ENCODE peak calls at places on chromosomes 6 and 20, in five cellular contexts. One of them, this sample, is unnamed.

GRCh38 chr6:52507557-52508260 is 69.2 kb downstream of the TRAM2 start:
- DNase-seq in upper lobe of left lung: no peak
- DNase-seq in bronchial epithelial cell: peak; percentile 54
- DNase-seq in GM23338: no peak
- DNase-seq in heart right ventricle: no peak
- DNase-seq in this sample: no peak

GRCh38 chr6:31498748-31499147 is 803 bp downstream of the MICB start:
- DNase-seq in bronchial epithelial cell: no peak
- DNase-seq in heart right ventricle: no peak
- DNase-seq in upper lobe of left lung: peak; percentile 75
- DNase-seq in GM23338: peak; percentile 72
- DNase-seq in this sample: no peak

GRCh38 chr20:63058696-63059335 is 52.1 kb upstream of the BHLHE23 start:
- DNase-seq in bronchial epithelial cell: no peak
- DNase-seq in upper lobe of left lung: no peak
- DNase-seq in GM23338: no peak
- DNase-seq in heart right ventricle: peak; percentile 5
- DNase-seq in this sample: no peak

GRCh38 chr20:24350923-24351368 is 118.5 kb upstream of the SYNDIG1 start:
- DNase-seq in bronchial epithelial cell: no peak
- DNase-seq in upper lobe of left lung: no peak
- DNase-seq in heart right ventricle: no peak
- DNase-seq in GM23338: no peak
- DNase-seq in this sample: no peak

GRCh38 chr6:54366647-54367327 is 58.5 kb downstream of the TINAG start:
- DNase-seq in GM23338: no peak
- DNase-seq in upper lobe of left lung: no peak
- DNase-seq in heart right ventricle: no peak
- DNase-seq in bronchial epithelial cell: peak; percentile 72
- DNase-seq in this sample: no peak

GRCh38 chr20:20457392-20458126 is 89.7 kb downstream of the INSM1 start:
- DNase-seq in bronchial epithelial cell: no peak
- DNase-seq in heart right ventricle: no peak
- DNase-seq in upper lobe of left lung: no peak
- DNase-seq in GM23338: no peak
- DNase-seq in this sample: no peak

GRCh38 chr6:161542581-161542980 is 268.7 kb upstream of the AGPAT4 start:
- DNase-seq in heart right ventricle: no peak
- DNase-seq in bronchial epithelial cell: no peak
- DNase-seq in GM23338: no peak
- DNase-seq in upper lobe of left lung: no peak
- DNase-seq in this sample: no peak

GRCh38 chr6:26022166-26022510 is 59.5 kb downstream of the TRIM38 start:
- DNase-seq in bronchial epithelial cell: peak; percentile 69
- DNase-seq in heart right ventricle: no peak
- DNase-seq in GM23338: peak; percentile 67
- DNase-seq in upper lobe of left lung: no peak
- DNase-seq in this sample: no peak

GRCh38 chr20:40331699-40332098 is 357.3 kb downstream of the MAFB start:
- DNase-seq in heart right ventricle: no peak
- DNase-seq in upper lobe of left lung: no peak
- DNase-seq in GM23338: no peak
- DNase-seq in bronchial epithelial cell: no peak
- DNase-seq in this sample: no peak

GRCh38 chr6:11536795-11537194 is 754 bp upstream of the TMEM170B start:
- DNase-seq in heart right ventricle: no peak
- DNase-seq in upper lobe of left lung: no peak
- DNase-seq in bronchial epithelial cell: no peak
- DNase-seq in GM23338: peak; percentile 74
- DNase-seq in this sample: no peak

GRCh38 chr20:997486-997885 is 4.6 kb downstream of the RSPO4 start:
- DNase-seq in upper lobe of left lung: no peak
- DNase-seq in heart right ventricle: no peak
- DNase-seq in bronchial epithelial cell: no peak
- DNase-seq in GM23338: no peak
- DNase-seq in this sample: no peak

GRCh38 chr6:67952121-67952520 is 683.0 kb upstream of the ADGRB3 start:
- DNase-seq in upper lobe of left lung: no peak
- DNase-seq in heart right ventricle: no peak
- DNase-seq in bronchial epithelial cell: peak; percentile 4
- DNase-seq in GM23338: no peak
- DNase-seq in this sample: no peak
- TF ChIP-seq CTCF in upper lobe of left lung: no peak
- TF ChIP-seq CTCF in heart right ventricle: no peak
- TF ChIP-seq CTCF in bronchial epithelial cell: no peak
- TF ChIP-seq CTCF in GM23338: no peak
- TF ChIP-seq CTCF in this sample: no peak

GRCh38 chr6:6503186-6503585 is 85.3 kb upstream of the LY86 start:
- DNase-seq in upper lobe of left lung: no peak
- DNase-seq in bronchial epithelial cell: no peak
- DNase-seq in GM23338: no peak
- DNase-seq in heart right ventricle: no peak
- DNase-seq in this sample: no peak

GRCh38 chr6:6508603-6509002 is 79.9 kb upstream of the LY86 start:
- DNase-seq in bronchial epithelial cell: no peak
- DNase-seq in GM23338: no peak
- DNase-seq in heart right ventricle: no peak
- DNase-seq in upper lobe of left lung: no peak
- DNase-seq in this sample: no peak

GRCh38 chr6:6509304-6509703 is 79.2 kb upstream of the LY86 start:
- DNase-seq in GM23338: no peak
- DNase-seq in upper lobe of left lung: no peak
- DNase-seq in heart right ventricle: no peak
- DNase-seq in bronchial epithelial cell: no peak
- DNase-seq in this sample: no peak

DNA sequence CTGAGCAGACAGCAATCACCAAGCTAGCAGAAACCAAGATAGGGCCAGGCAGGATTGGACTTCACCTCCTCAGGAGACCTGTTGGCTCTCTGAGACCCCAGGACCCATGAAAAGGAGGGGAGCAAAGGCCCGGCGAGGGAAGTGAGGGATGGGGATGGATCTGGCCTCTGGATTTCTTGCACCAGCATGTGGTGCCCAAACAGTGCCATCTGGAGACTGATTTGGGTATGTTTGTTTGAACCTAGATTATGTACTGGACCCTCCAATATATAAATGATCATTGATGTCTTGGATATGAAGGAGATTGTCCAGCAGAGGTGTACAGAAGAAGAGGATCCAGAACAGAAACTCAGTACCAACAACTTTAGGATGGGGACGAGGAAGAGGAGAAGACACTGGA is 83.4 kb upstream of the LY86 start:
- DNase-seq in GM23338: no peak
- DNase-seq in upper lobe of left lung: no peak
- DNase-seq in bronchial epithelial cell: peak; percentile 17
- DNase-seq in heart right ventricle: no peak
- DNase-seq in this sample: no peak
- TF ChIP-seq CTCF in GM23338: peak; percentile 33
- TF ChIP-seq CTCF in upper lobe of left lung: no peak
- TF ChIP-seq CTCF in bronchial epithelial cell: peak; percentile 31
- TF ChIP-seq CTCF in heart right ventricle: no peak
- TF ChIP-seq CTCF in this sample: no peak

GRCh38 chr20:56861590-56861989 is 232.5 kb downstream of the TFAP2C start:
- DNase-seq in bronchial epithelial cell: no peak
- DNase-seq in upper lobe of left lung: no peak
- DNase-seq in heart right ventricle: no peak
- DNase-seq in GM23338: peak; percentile 20
- DNase-seq in this sample: no peak

GRCh38 chr20:56855693-56856092 is 226.6 kb downstream of the TFAP2C start:
- DNase-seq in GM23338: no peak
- DNase-seq in heart right ventricle: no peak
- DNase-seq in upper lobe of left lung: no peak
- DNase-seq in bronchial epithelial cell: no peak
- DNase-seq in this sample: no peak

GRCh38 chr20:56859039-56859750 is 230.1 kb downstream of the TFAP2C start:
- DNase-seq in upper lobe of left lung: no peak
- DNase-seq in bronchial epithelial cell: no peak
- DNase-seq in heart right ventricle: no peak
- DNase-seq in GM23338: no peak
- DNase-seq in this sample: no peak

GRCh38 chr20:56860413-56860812 is 231.3 kb downstream of the TFAP2C start:
- DNase-seq in upper lobe of left lung: no peak
- DNase-seq in heart right ventricle: no peak
- DNase-seq in GM23338: no peak
- DNase-seq in bronchial epithelial cell: no peak
- DNase-seq in this sample: no peak

GRCh38 chr20:56859751-56860366 is 230.8 kb downstream of the TFAP2C start:
- DNase-seq in heart right ventricle: no peak
- DNase-seq in upper lobe of left lung: peak; percentile 38
- DNase-seq in bronchial epithelial cell: no peak
- DNase-seq in GM23338: peak; percentile 55
- DNase-seq in this sample: no peak
- TF ChIP-seq CTCF in heart right ventricle: no peak
- TF ChIP-seq CTCF in upper lobe of left lung: no peak
- TF ChIP-seq CTCF in bronchial epithelial cell: no peak
- TF ChIP-seq CTCF in GM23338: no peak
- TF ChIP-seq CTCF in this sample: no peak

GRCh38 chr6:4506221-4506620 is 270.0 kb upstream of the CDYL start:
- DNase-seq in heart right ventricle: no peak
- DNase-seq in upper lobe of left lung: no peak
- DNase-seq in GM23338: no peak
- DNase-seq in bronchial epithelial cell: no peak
- DNase-seq in this sample: no peak
- TF ChIP-seq CTCF in heart right ventricle: no peak
- TF ChIP-seq CTCF in upper lobe of left lung: no peak
- TF ChIP-seq CTCF in GM23338: no peak
- TF ChIP-seq CTCF in bronchial epithelial cell: no peak
- TF ChIP-seq CTCF in this sample: no peak

GRCh38 chr6:2209226-2209809 is 36.1 kb downstream of the GMDS start:
- DNase-seq in upper lobe of left lung: no peak
- DNase-seq in heart right ventricle: no peak
- DNase-seq in bronchial epithelial cell: peak; percentile 69
- DNase-seq in GM23338: peak; percentile 86
- DNase-seq in this sample: no peak
- TF ChIP-seq CTCF in upper lobe of left lung: peak; percentile 34
- TF ChIP-seq CTCF in heart right ventricle: peak; percentile 13
- TF ChIP-seq CTCF in bronchial epithelial cell: peak; percentile 90
- TF ChIP-seq CTCF in GM23338: peak; percentile 95
- TF ChIP-seq CTCF in this sample: no peak

GRCh38 chr6:7624781-7625710 is 35.0 kb downstream of the SNRNP48 start:
- DNase-seq in upper lobe of left lung: no peak
- DNase-seq in GM23338: peak; percentile 24
- DNase-seq in bronchial epithelial cell: no peak
- DNase-seq in heart right ventricle: no peak
- DNase-seq in this sample: no peak
- TF ChIP-seq CTCF in upper lobe of left lung: no peak
- TF ChIP-seq CTCF in GM23338: peak; percentile 7
- TF ChIP-seq CTCF in bronchial epithelial cell: no peak
- TF ChIP-seq CTCF in heart right ventricle: no peak
- TF ChIP-seq CTCF in this sample: no peak

GRCh38 chr6:142886431-142887170 is 58.4 kb downstream of the HIVEP2 start:
- DNase-seq in bronchial epithelial cell: peak; percentile 70
- DNase-seq in heart right ventricle: no peak
- DNase-seq in upper lobe of left lung: no peak
- DNase-seq in GM23338: peak; percentile 11
- DNase-seq in this sample: no peak
- TF ChIP-seq CTCF in bronchial epithelial cell: peak; percentile 26
- TF ChIP-seq CTCF in heart right ventricle: no peak
- TF ChIP-seq CTCF in upper lobe of left lung: peak; percentile 14
- TF ChIP-seq CTCF in GM23338: peak; percentile 21
- TF ChIP-seq CTCF in this sample: no peak

GRCh38 chr20:57809661-57810172 is 99.9 kb upstream of the PMEPA1 start:
- DNase-seq in heart right ventricle: peak; percentile 53
- DNase-seq in GM23338: no peak
- DNase-seq in bronchial epithelial cell: peak; percentile 43
- DNase-seq in upper lobe of left lung: no peak
- DNase-seq in this sample: no peak
- TF ChIP-seq CTCF in heart right ventricle: no peak
- TF ChIP-seq CTCF in GM23338: no peak
- TF ChIP-seq CTCF in bronchial epithelial cell: no peak
- TF ChIP-seq CTCF in upper lobe of left lung: no peak
- TF ChIP-seq CTCF in this sample: no peak

GRCh38 chr20:50911030-50911429 is 20.2 kb downstream of the ADNP start:
- DNase-seq in GM23338: no peak
- DNase-seq in upper lobe of left lung: no peak
- DNase-seq in bronchial epithelial cell: no peak
- DNase-seq in heart right ventricle: no peak
- DNase-seq in this sample: no peak
- TF ChIP-seq CTCF in GM23338: no peak
- TF ChIP-seq CTCF in upper lobe of left lung: no peak
- TF ChIP-seq CTCF in bronchial epithelial cell: no peak
- TF ChIP-seq CTCF in heart right ventricle: no peak
- TF ChIP-seq CTCF in this sample: no peak